ENCODE peak calls at places on chromosomes 5 and 9, in eight cellular contexts. P is cardiac muscle cell; S is heart right ventricle; X is PC-3; Q is skeletal muscle cell; R is right cardiac atrium; O is CD8-positive, alpha-beta T cell; U is osteoblast. I is an unnamed sample.
A peak's percentile ranks its signal among the peaks of the same experiment; 100 is the strongest.

GRCh38 chr5:2204366-2205184 is 321.9 kb upstream of the IRX4 start:
- DNase-seq in P (no peak), S (no peak), X (no peak), Q (no peak), R (no peak), O (peak; percentile 35), U (no peak), I (no peak)

GRCh38 chr9:25415723-25416122 is 262.5 kb downstream of the TUSC1 start:
- DNase-seq in P (no peak), S (no peak), X (no peak), Q (no peak), R (no peak), O (no peak), U (no peak), I (no peak)

GRCh38 chr5:147844846-147845245 is 13.4 kb upstream of the SPINK1 start:
- DNase-seq in P (no peak), S (no peak), X (no peak), Q (no peak), R (no peak), O (no peak), U (no peak), I (no peak)

GRCh38 chr9:2727966-2728613 is 10.8 kb downstream of the KCNV2 start:
- DNase-seq in P (peak; percentile 56), S (peak; percentile 69), X (peak; percentile 69), Q (peak; percentile 20), R (no peak), O (no peak), U (no peak), I (no peak)

GRCh38 chr9:26271495-26272122 is 593.4 kb upstream of the TUSC1 start:
- DNase-seq in P (no peak), S (no peak), X (no peak), Q (no peak), R (no peak), O (no peak), U (no peak), I (no peak)

GRCh38 chr5:123156577-123157296 is 67.7 kb downstream of the PRDM6 start:
- DNase-seq in P (no peak), S (no peak), X (no peak), Q (peak; percentile 54), R (no peak), O (no peak), U (peak; percentile 81), I (no peak)

GRCh38 chr5:175288048-175288621 is 155.8 kb downstream of the DRD1 start:
- DNase-seq in P (no peak), S (no peak), X (peak; percentile 75), Q (no peak), R (peak; percentile 45), O (no peak), U (no peak), I (no peak)

GRCh38 chr9:35353731-35354365 is 136.1 kb upstream of the RUSC2 start:
- DNase-seq in P (no peak), S (no peak), X (no peak), Q (no peak), R (no peak), O (no peak), U (no peak), I (no peak)

GRCh38 chr5:144915452-144915851 is 744.8 kb downstream of the KCTD16 start:
- DNase-seq in P (no peak), S (no peak), X (no peak), Q (no peak), R (no peak), O (no peak), U (no peak), I (no peak)

GRCh38 chr5:581266-581665 is 30.9 kb upstream of the CEP72 start:
- DNase-seq in P (no peak), S (no peak), X (no peak), Q (no peak), R (no peak), O (no peak), U (no peak), I (no peak)

GRCh38 chr5:44331471-44332079 is 57.6 kb downstream of the FGF10 start:
- DNase-seq in P (no peak), S (no peak), X (no peak), Q (no peak), R (no peak), O (no peak), U (no peak), I (no peak)

GRCh38 chr9:115882911-115883310 is 270.7 kb upstream of the PAPPA start:
- DNase-seq in P (no peak), S (no peak), X (no peak), Q (no peak), R (no peak), O (no peak), U (no peak), I (no peak)

GRCh38 chr9:85716031-85716877 is 25.5 kb downstream of the AGTPBP1 start:
- DNase-seq in P (no peak), S (no peak), X (peak; percentile 2), Q (no peak), R (no peak), O (no peak), U (no peak), I (no peak)

GRCh38 chr5:16520806-16521205 is 55.2 kb upstream of the ZNF622 start:
- DNase-seq in P (no peak), S (no peak), X (no peak), Q (no peak), R (no peak), O (no peak), U (no peak), I (no peak)

GRCh38 chr9:91138760-91139159 is 223.0 kb downstream of the AUH start:
- DNase-seq in P (no peak), S (no peak), X (peak; percentile 88), Q (no peak), R (no peak), O (no peak), U (no peak), I (no peak)

GRCh38 chr5:179304466-179304865 is 40.8 kb downstream of the ADAMTS2 start:
- DNase-seq in P (no peak), S (no peak), X (no peak), Q (peak; percentile 85), R (no peak), O (no peak), U (peak; percentile 88), I (no peak)

GRCh38 chr9:107226431-107226830 is 56.6 kb upstream of the RAD23B start:
- DNase-seq in P (no peak), S (no peak), X (no peak), Q (no peak), R (no peak), O (no peak), U (peak; percentile 45), I (no peak)

GRCh38 chr9:124766326-124766725 is 4.8 kb downstream of the NR6A1 start:
- DNase-seq in P (no peak), S (no peak), X (no peak), Q (no peak), R (no peak), O (no peak), U (no peak), I (no peak)

GRCh38 chr5:180135967-180136641 is 64.5 kb upstream of the RNF130 start:
- DNase-seq in P (no peak), S (no peak), X (no peak), Q (no peak), R (no peak), O (peak; percentile 35), U (peak; percentile 72), I (no peak)

GRCh38 chr9:120768870-120769269 is 24.3 kb downstream of the FBXW2 start:
- DNase-seq in P (peak; percentile 44), S (no peak), X (no peak), Q (no peak), R (no peak), O (no peak), U (no peak), I (no peak)

GRCh38 chr9:89477811-89478583 is 19.9 kb downstream of the SEMA4D start:
- DNase-seq in P (peak; percentile 35), S (peak; percentile 51), X (peak; percentile 71), Q (no peak), R (peak; percentile 78), O (no peak), U (no peak), I (peak; percentile 97)

DNA sequence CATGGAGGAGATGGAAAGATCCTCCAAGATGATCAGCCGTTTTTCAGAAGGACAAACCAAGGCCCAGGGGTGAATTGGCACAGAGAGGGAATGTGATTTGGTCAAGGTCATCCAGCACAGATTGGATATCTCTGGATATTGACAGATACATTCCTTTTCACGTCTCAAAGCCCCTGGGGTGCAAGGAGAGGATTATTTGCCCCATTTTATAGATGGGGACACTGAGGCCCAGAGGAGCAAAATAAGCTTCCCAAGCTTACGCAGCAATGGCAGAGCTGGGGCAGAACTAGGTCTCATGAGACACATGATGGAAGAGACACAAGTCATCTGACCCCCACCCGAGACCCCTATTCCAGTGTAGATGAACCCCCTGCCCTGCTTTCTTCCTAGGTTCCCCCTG is 895 bp upstream of the PDGFRB start:
- DNase-seq in P (no peak), S (no peak), X (no peak), Q (no peak), R (no peak), O (no peak), U (no peak), I (no peak)
- H3K4me3 ChIP-seq in P (no peak overlapping the region), S (peak overlapping the region; percentile 59), X (no peak overlapping the region), Q (no peak overlapping the region), R (no peak overlapping the region), O (peak overlapping the region; percentile 44), U (peak overlapping the region; percentile 93), I (no peak overlapping the region)

GRCh38 chr5:14884062-14884612 is 12.6 kb upstream of the ANKH start:
- DNase-seq in P (no peak), S (no peak), X (no peak), Q (no peak), R (no peak), O (no peak), U (no peak), I (no peak)
- H3K4me3 ChIP-seq in P (no peak overlapping the region), S (no peak overlapping the region), X (no peak overlapping the region), Q (no peak overlapping the region), R (no peak overlapping the region), O (no peak overlapping the region), U (no peak overlapping the region), I (no peak overlapping the region)

DNA sequence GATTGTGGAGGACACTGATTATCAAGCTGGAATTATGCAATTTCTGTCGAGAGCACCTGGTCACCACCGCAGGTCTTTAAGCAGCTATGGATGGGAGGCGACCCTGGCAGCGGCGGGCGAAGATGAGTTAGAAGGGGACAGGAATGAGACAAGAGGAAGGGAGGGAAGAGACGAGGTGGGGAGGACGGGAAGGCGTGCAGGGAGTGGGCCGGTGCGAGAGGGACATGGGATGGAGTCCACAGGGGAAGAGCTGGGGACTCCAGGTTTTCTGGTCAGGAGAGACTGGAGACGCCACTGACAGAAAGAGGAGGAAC is 192.3 kb downstream of the MELK start:
- DNase-seq in P (no peak), S (no peak), X (no peak), Q (no peak), R (no peak), O (no peak), U (peak; percentile 45), I (no peak)
- H3K4me3 ChIP-seq in P (no peak overlapping the region), S (no peak overlapping the region), X (no peak overlapping the region), Q (no peak overlapping the region), R (no peak overlapping the region), O (no peak overlapping the region), U (no peak overlapping the region), I (peak overlapping the region; percentile 43)

DNA sequence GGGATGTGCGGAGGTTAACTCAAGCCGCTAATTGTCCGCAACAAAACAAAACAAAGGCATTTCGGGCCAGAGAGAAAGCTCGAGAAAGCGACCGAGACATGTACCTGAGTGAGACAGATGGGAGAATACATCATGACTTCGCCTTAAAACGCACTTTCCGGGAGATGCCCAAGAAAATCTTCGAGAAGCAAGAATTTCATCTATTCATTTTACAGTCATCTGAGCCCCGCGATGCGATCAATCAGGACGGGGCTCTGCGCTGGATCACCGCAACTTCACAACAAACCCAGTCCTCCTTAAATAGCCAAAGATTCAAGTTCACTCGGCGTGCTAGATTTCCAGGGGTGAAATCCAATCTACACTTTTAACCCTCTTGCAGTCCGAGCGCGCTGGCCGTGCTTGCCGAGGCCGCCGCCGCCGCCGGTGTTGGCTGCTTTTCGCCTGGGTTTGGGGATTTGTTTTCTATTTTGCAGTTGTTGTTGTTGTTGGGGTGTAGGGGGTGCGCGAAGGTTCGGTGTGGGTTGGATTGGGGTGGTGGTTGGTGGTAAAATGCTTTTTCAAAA is 482 bp downstream of the NFIB start:
- DNase-seq in P (peak; percentile 68), S (no peak), X (peak; percentile 26), Q (no peak), R (no peak), O (no peak), U (no peak), I (no peak)
- H3K4me3 ChIP-seq in P (peak overlapping the region; percentile 39), S (peak overlapping the region; percentile 68), X (peak overlapping the region; percentile 93), Q (peak overlapping the region; percentile 91), R (peak overlapping the region; percentile 89), O (no peak overlapping the region), U (peak overlapping the region; percentile 94), I (no peak overlapping the region)